ENCODE peak calls at places on chromosomes 7 and 10, in six cellular contexts. One of them, this sample, is unnamed.

GRCh38 chr7:114889646-114890285 is 32.1 kb upstream of the MDFIC start:
- DNase-seq in Peyer's patch: no peak
- DNase-seq in NCI-H1092 treated with DMSO at 0.1 percent for 48 hours: no peak
- DNase-seq in midbrain: no peak
- DNase-seq in NCI-H2171: no peak
- DNase-seq in myocyte: peak; percentile 81
- DNase-seq in this sample: peak; percentile 99

GRCh38 chr7:9102846-9103245 is 669.4 kb downstream of the NXPH1 start:
- DNase-seq in Peyer's patch: no peak
- DNase-seq in NCI-H1092 treated with DMSO at 0.1 percent for 48 hours: no peak
- DNase-seq in midbrain: no peak
- DNase-seq in NCI-H2171: no peak
- DNase-seq in myocyte: no peak
- DNase-seq in this sample: no peak

GRCh38 chr10:128429835-128430513 is 303.8 kb upstream of the MKI67 start:
- DNase-seq in Peyer's patch: no peak
- DNase-seq in NCI-H1092 treated with DMSO at 0.1 percent for 48 hours: peak; percentile 57
- DNase-seq in midbrain: no peak
- DNase-seq in NCI-H2171: no peak
- DNase-seq in myocyte: no peak
- DNase-seq in this sample: no peak

GRCh38 chr7:26090927-26091519 is 61.0 kb upstream of the NFE2L3 start:
- DNase-seq in Peyer's patch: no peak
- DNase-seq in NCI-H1092 treated with DMSO at 0.1 percent for 48 hours: peak; percentile 90
- DNase-seq in midbrain: peak; percentile 77
- DNase-seq in NCI-H2171: peak; percentile 45
- DNase-seq in myocyte: peak; percentile 72
- DNase-seq in this sample: peak; percentile 68

GRCh38 chr7:54712777-54713176 is 46.2 kb downstream of the SEC61G start:
- DNase-seq in Peyer's patch: no peak
- DNase-seq in NCI-H1092 treated with DMSO at 0.1 percent for 48 hours: no peak
- DNase-seq in midbrain: no peak
- DNase-seq in NCI-H2171: no peak
- DNase-seq in myocyte: peak; percentile 40
- DNase-seq in this sample: no peak

GRCh38 chr7:124839687-124840086 is 74.1 kb upstream of the GPR37 start:
- DNase-seq in Peyer's patch: no peak
- DNase-seq in NCI-H1092 treated with DMSO at 0.1 percent for 48 hours: no peak
- DNase-seq in midbrain: no peak
- DNase-seq in NCI-H2171: no peak
- DNase-seq in myocyte: no peak
- DNase-seq in this sample: no peak

GRCh38 chr7:8109196-8110022 is 140.8 kb downstream of the GLCCI1 start:
- DNase-seq in Peyer's patch: no peak
- DNase-seq in NCI-H1092 treated with DMSO at 0.1 percent for 48 hours: no peak
- DNase-seq in midbrain: no peak
- DNase-seq in NCI-H2171: no peak
- DNase-seq in myocyte: peak; percentile 39
- DNase-seq in this sample: peak; percentile 28

GRCh38 chr7:48312151-48312550 is 140.9 kb downstream of the ABCA13 start:
- DNase-seq in Peyer's patch: no peak
- DNase-seq in NCI-H1092 treated with DMSO at 0.1 percent for 48 hours: no peak
- DNase-seq in midbrain: no peak
- DNase-seq in NCI-H2171: no peak
- DNase-seq in myocyte: no peak
- DNase-seq in this sample: peak; percentile 78

GRCh38 chr7:123401295-123401694 is 133.1 kb downstream of the IQUB start:
- DNase-seq in Peyer's patch: no peak
- DNase-seq in NCI-H1092 treated with DMSO at 0.1 percent for 48 hours: no peak
- DNase-seq in midbrain: no peak
- DNase-seq in NCI-H2171: no peak
- DNase-seq in myocyte: no peak
- DNase-seq in this sample: peak; percentile 16

GRCh38 chr7:82534687-82535086 is 91.1 kb upstream of the CACNA2D1 start:
- DNase-seq in Peyer's patch: no peak
- DNase-seq in NCI-H1092 treated with DMSO at 0.1 percent for 48 hours: no peak
- DNase-seq in midbrain: no peak
- DNase-seq in NCI-H2171: no peak
- DNase-seq in myocyte: peak; percentile 47
- DNase-seq in this sample: peak; percentile 70

GRCh38 chr7:72805526-72806494 is 22.2 kb downstream of the TYW1B start:
- DNase-seq in Peyer's patch: no peak
- DNase-seq in NCI-H1092 treated with DMSO at 0.1 percent for 48 hours: no peak
- DNase-seq in midbrain: no peak
- DNase-seq in NCI-H2171: no peak
- DNase-seq in myocyte: peak; percentile 93
- DNase-seq in this sample: peak; percentile 35

GRCh38 chr7:259191-259505 is 30.8 kb upstream of the FOXL3 start:
- DNase-seq in Peyer's patch: no peak
- DNase-seq in NCI-H1092 treated with DMSO at 0.1 percent for 48 hours: no peak
- DNase-seq in midbrain: no peak
- DNase-seq in NCI-H2171: no peak
- DNase-seq in myocyte: no peak
- DNase-seq in this sample: no peak

This sample was measured in bronchial epithelial cell.